ENCODE peak calls at places on chromosomes 1 and 21, in four cellular contexts. L, W, Y and O are unnamed samples.

GRCh38 chr1:46411601-46412341 is 17.7 kb downstream of the FAAH start:
- DNase-seq in W (no peak), Y (no peak), L (no peak), O (no peak)

GRCh38 chr1:180912801-180913616 is at the start of gene KIAA1614:
- DNase-seq in L (no peak), Y (peak; percentile 31), W (no peak), O (no peak)

GRCh38 chr1:220001095-220001501 is 45.2 kb downstream of the EPRS1 start:
- DNase-seq in W (no peak), L (no peak), Y (no peak), O (no peak)

GRCh38 chr1:31639543-31639942 is 5.1 kb downstream of the PEF1 start:
- DNase-seq in L (no peak), W (no peak), Y (no peak), O (no peak)

GRCh38 chr1:209095627-209096595 is 487.6 kb upstream of the CAMK1G start:
- DNase-seq in L (no peak), W (no peak), Y (no peak), O (no peak)

GRCh38 chr1:193079187-193079586 is 19.8 kb downstream of the RO60 start:
- DNase-seq in W (no peak), Y (no peak), L (no peak), O (no peak)

GRCh38 chr1:228141082-228141870 is 1.2 kb downstream of the GUK1 start:
- DNase-seq in L (no peak), Y (peak; percentile 51), W (peak; percentile 58), O (no peak)

GRCh38 chr1:217327901-217328300 is 303.0 kb downstream of the GPATCH2 start:
- DNase-seq in W (no peak), Y (no peak), L (no peak), O (no peak)

GRCh38 chr1:168483531-168483930 is 60.3 kb downstream of the XCL2 start:
- DNase-seq in L (no peak), Y (no peak), W (no peak), O (no peak)

GRCh38 chr21:37757631-37758376 is 158.5 kb downstream of the KCNJ6 start:
- DNase-seq in W (no peak), L (no peak), Y (no peak), O (no peak)

GRCh38 chr1:25523512-25523911 is 19.9 kb upstream of the LDLRAP1 start:
- DNase-seq in L (no peak), Y (no peak), W (no peak), O (no peak)

GRCh38 chr21:43925096-43925481 is 60.1 kb downstream of the AGPAT3 start:
- DNase-seq in W (peak; percentile 71), L (no peak), Y (no peak), O (no peak)

GRCh38 chr1:64692911-64693310 is 52.0 kb upstream of the RAVER2 start:
- DNase-seq in Y (no peak), W (no peak), L (no peak), O (no peak)

GRCh38 chr1:91712981-91713841 is 172.7 kb downstream of the TGFBR3 start:
- DNase-seq in W (peak; percentile 37), Y (peak; percentile 75), L (no peak), O (peak; percentile 49)

GRCh38 chr1:111747282-111747734 is 8.1 kb upstream of the INKA2 start:
- DNase-seq in L (peak; percentile 90), W (peak; percentile 71), Y (peak; percentile 56), O (peak; percentile 46)

GRCh38 chr1:45545019-45545493 is 5.6 kb upstream of the AKR1A1 start:
- DNase-seq in W (no peak), L (no peak), Y (no peak), O (no peak)

GRCh38 chr1:157438236-157439012 is 113.9 kb downstream of the FCRL5 start:
- DNase-seq in Y (no peak), L (no peak), W (no peak), O (no peak)

GRCh38 chr1:151325646-151326429 is 1.4 kb downstream of the PI4KB start:
- DNase-seq in W (no peak), L (no peak), Y (no peak), O (no peak)

GRCh38 chr1:21174638-21175323 is 1.9 kb downstream of the EIF4G3 start:
- DNase-seq in Y (no peak), W (no peak), L (no peak), O (no peak)
- H3K4me3 ChIP-seq in Y (peak overlapping the region; percentile 83), W (peak overlapping the region; percentile 96), L (peak overlapping the region; percentile 94), O (no peak overlapping the region)

DNA sequence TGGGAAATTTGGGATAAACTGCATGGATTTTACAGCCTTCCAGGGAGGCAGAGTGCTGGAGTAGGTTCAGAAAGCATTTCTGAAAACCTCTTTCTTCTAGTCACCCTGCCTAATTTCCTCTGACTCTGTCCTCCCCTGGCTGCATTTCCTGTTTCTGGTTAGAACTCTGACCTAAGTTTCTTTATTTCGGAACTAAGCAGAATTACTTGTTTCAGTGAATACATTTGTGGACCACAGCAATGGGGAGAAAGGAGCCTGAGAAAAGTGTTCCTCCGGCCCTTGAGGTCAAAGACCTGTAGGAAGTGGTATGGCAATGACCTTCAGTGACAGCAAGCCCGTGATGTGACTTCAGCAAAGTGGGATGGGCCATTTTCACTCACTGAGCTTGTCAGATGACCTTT is 173.4 kb upstream of the RUNX1 start:
- DNase-seq in W (no peak), L (no peak), Y (no peak), O (no peak)
- H3K4me1 ChIP-seq in W (no peaks in the 10 kb centered on the region), L (peaks cover 58% of the 10 kb centered on the region), Y (no peaks in the 10 kb centered on the region), O (peaks cover 32% of the 10 kb centered on the region)

DNA sequence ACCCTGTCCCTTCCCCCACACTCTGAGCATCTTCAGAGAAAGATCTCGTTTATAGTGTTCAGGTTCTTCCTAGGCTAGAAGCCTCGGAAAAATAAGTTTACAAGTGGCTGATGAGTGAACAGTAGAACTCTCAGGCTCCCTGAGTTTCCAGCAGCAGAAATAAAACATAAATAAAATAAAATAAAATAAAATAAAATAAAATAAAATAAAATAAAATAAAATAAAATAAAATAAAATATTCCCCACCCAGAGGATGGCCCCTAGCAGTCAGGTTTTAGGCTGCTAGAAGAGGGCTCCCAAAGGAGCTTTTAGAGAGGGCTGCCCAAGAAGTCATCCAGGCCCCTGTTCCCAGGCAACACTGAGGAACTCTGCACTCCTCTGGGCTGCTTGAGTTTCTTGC is 55.1 kb downstream of the KCNC4 start:
- DNase-seq in W (no peak), Y (no peak), L (no peak), O (no peak)
- H3K27ac ChIP-seq in W (no peak overlapping the region), Y (no peak overlapping the region), L (no peak overlapping the region), O (no peak overlapping the region)

GRCh38 chr1:213989071-213989739 is 1.4 kb downstream of the PROX1 start:
- DNase-seq in L (no peak), Y (no peak), W (no peak), O (no peak)
- H3K4me3 ChIP-seq in L (no peak overlapping the region), Y (peak overlapping the region; percentile 56), W (peak overlapping the region; percentile 63), O (peak overlapping the region; percentile 16)

GRCh38 chr21:27424601-27425000 is 457.7 kb upstream of the ADAMTS5 start:
- DNase-seq in Y (no peak), W (no peak), L (no peak), O (no peak)

GRCh38 chr21:27423906-27424595 is 457.2 kb upstream of the ADAMTS5 start:
- DNase-seq in W (no peak), L (no peak), Y (no peak), O (no peak)

GRCh38 chr21:27426196-27426595 is 459.3 kb upstream of the ADAMTS5 start:
- DNase-seq in Y (no peak), W (no peak), L (no peak), O (no peak)

GRCh38 chr21:27425574-27425973 is 458.7 kb upstream of the ADAMTS5 start:
- DNase-seq in L (no peak), Y (peak; percentile 45), W (no peak), O (no peak)

GRCh38 chr21:27425172-27425571 is 458.3 kb upstream of the ADAMTS5 start:
- DNase-seq in Y (no peak), L (no peak), W (no peak), O (no peak)
- H3K4me1 ChIP-seq in Y (no peaks in the 10 kb centered on the region), L (no peaks in the 10 kb centered on the region), W (peaks cover under 1% of the 10 kb centered on the region), O (no peaks in the 10 kb centered on the region)

GRCh38 chr1:205294175-205294913 is 27.2 kb downstream of the NUAK2 start:
- DNase-seq in L (no peak), W (no peak), Y (peak; percentile 58), O (no peak)
- H3K27ac ChIP-seq in L (peak overlapping the region; percentile 41), W (peak overlapping the region; percentile 48), Y (peak overlapping the region; percentile 75), O (no peak overlapping the region)

GRCh38 chr21:33976082-33976979 is 60.7 kb upstream of the ATP5PO start:
- DNase-seq in Y (peak; percentile 46), W (peak; percentile 20), L (no peak), O (peak; percentile 44)
- H3K4me3 ChIP-seq in Y (no peak overlapping the region), W (no peak overlapping the region), L (peak overlapping the region; percentile 19), O (peak overlapping the region; percentile 23)

DNA sequence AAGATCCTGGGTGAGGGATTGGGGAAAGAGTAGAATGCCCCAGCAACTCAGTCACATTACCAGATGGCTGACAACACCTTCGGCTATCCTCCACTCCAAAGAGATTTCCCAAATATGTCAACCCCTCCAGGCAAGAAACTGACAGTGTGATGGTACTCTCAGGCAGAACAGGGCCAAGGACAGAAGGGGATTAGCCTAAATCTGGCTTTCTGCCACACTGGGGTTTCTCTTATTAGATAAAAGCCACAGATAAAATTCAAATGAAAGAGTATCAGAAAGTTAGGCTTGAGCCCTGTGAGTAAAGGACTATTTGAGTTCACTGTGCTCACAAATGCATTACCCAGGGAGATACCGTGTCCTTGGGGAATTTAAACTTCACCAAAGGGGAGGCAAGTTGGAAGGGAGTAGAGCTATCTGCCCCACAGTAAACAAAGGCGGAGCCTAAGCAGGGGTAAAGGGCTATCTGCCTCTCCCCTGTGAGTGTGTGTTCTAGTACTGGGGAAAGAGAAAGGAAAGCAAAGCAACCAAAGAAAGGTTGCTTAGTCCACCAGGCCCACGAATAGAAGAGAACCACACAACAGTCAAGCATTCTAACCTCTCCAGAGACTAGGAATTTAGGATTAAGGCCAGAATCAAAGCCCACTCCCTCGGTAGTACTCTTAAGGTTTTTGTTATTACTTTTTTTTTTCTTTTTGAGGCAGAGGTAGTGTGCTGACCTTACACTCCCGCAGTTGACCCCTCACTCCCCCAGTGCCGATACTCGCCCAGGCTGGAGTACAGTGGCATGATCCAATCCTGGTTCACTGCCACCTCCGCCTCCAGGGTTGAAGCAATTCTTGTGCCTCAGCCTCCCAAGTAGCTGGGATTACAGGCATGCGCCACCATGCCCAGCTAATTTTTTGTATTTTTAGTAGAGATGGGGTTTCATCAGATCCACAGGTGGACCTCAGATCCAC is 12.8 kb downstream of the TPM3 start:
- DNase-seq in W (peak; percentile 49), L (no peak), Y (no peak), O (no peak)
- H3K4me1 ChIP-seq in W (peaks cover 63% of the 10 kb centered on the region), L (peaks cover 38% of the 10 kb centered on the region), Y (peaks cover 18% of the 10 kb centered on the region), O (peaks cover 71% of the 10 kb centered on the region)